ENCODE peak calls at places on chromosome 5, in eight cellular contexts. M, L, K, H, E, N, Y and W are unnamed samples.

GRCh38 chr5:107806705-107807104 is 136.0 kb upstream of the EFNA5 start:
- DNase-seq in M (no peak), L (peak; percentile 48), K (no peak), H (no peak), E (no peak), N (no peak), Y (no peak), W (no peak)

GRCh38 chr5:87231037-87231808 is 36.5 kb upstream of the RASA1 start:
- DNase-seq in M (no peak), L (no peak), K (no peak), H (no peak), E (no peak), N (no peak), Y (no peak), W (no peak)

GRCh38 chr5:120529386-120529785 is 65.3 kb downstream of the PRR16 start:
- DNase-seq in M (no peak), L (no peak), K (no peak), H (no peak), E (no peak), N (no peak), Y (no peak), W (no peak)

GRCh38 chr5:9329125-9329524 is 216.8 kb downstream of the SEMA5A start:
- DNase-seq in M (no peak), L (no peak), K (no peak), H (no peak), E (no peak), N (no peak), Y (no peak), W (no peak)

GRCh38 chr5:74251106-74252032 is 389.2 kb downstream of the ENC1 start:
- DNase-seq in M (peak; percentile 80), L (peak; percentile 57), K (peak; percentile 27), H (peak; percentile 24), E (no peak), N (peak; percentile 90), Y (no peak), W (no peak)

GRCh38 chr5:74632947-74633356 is 7.6 kb downstream of the ENC1 start:
- DNase-seq in M (no peak), L (peak; percentile 81), K (no peak), H (peak; percentile 68), E (no peak), N (no peak), Y (no peak), W (no peak)

GRCh38 chr5:100647461-100648230 is 112.5 kb downstream of the FAM174A start:
- DNase-seq in M (peak; percentile 74), L (peak; percentile 24), K (peak; percentile 86), H (no peak), E (no peak), N (no peak), Y (peak; percentile 47), W (no peak)

GRCh38 chr5:110251366-110251765 is 475.1 kb downstream of the TMEM232 start:
- DNase-seq in M (no peak), L (no peak), K (no peak), H (no peak), E (no peak), N (no peak), Y (no peak), W (no peak)

GRCh38 chr5:173391031-173391430 is 62.8 kb upstream of the STC2 start:
- DNase-seq in M (no peak), L (no peak), K (no peak), H (no peak), E (no peak), N (no peak), Y (no peak), W (no peak)

GRCh38 chr5:149938791-149939358 is 5.7 kb downstream of the PDE6A start:
- DNase-seq in M (no peak), L (peak; percentile 94), K (no peak), H (no peak), E (no peak), N (no peak), Y (no peak), W (no peak)

GRCh38 chr5:32419791-32420190 is 24.7 kb downstream of the ZFR start:
- DNase-seq in M (no peak), L (no peak), K (no peak), H (no peak), E (no peak), N (no peak), Y (no peak), W (no peak)

GRCh38 chr5:174311121-174311520 is 265.6 kb downstream of the NSG2 start:
- DNase-seq in M (no peak), L (no peak), K (no peak), H (no peak), E (peak; percentile 74), N (no peak), Y (no peak), W (no peak)

GRCh38 chr5:172417983-172418630 is 36.2 kb downstream of the SH3PXD2B start:
- DNase-seq in M (peak; percentile 99), L (peak; percentile 38), K (peak; percentile 82), H (peak; percentile 20), E (peak; percentile 97), N (peak; percentile 98), Y (peak; percentile 92), W (peak; percentile 98)

GRCh38 chr5:524442-525163 is at the start of gene SLC9A3:
- DNase-seq in M (no peak), L (no peak), K (no peak), H (no peak), E (no peak), N (no peak), Y (no peak), W (no peak)

GRCh38 chr5:80069251-80069650 is 34.1 kb downstream of the THBS4 start:
- DNase-seq in M (no peak), L (no peak), K (no peak), H (no peak), E (no peak), N (no peak), Y (no peak), W (no peak)

DNA sequence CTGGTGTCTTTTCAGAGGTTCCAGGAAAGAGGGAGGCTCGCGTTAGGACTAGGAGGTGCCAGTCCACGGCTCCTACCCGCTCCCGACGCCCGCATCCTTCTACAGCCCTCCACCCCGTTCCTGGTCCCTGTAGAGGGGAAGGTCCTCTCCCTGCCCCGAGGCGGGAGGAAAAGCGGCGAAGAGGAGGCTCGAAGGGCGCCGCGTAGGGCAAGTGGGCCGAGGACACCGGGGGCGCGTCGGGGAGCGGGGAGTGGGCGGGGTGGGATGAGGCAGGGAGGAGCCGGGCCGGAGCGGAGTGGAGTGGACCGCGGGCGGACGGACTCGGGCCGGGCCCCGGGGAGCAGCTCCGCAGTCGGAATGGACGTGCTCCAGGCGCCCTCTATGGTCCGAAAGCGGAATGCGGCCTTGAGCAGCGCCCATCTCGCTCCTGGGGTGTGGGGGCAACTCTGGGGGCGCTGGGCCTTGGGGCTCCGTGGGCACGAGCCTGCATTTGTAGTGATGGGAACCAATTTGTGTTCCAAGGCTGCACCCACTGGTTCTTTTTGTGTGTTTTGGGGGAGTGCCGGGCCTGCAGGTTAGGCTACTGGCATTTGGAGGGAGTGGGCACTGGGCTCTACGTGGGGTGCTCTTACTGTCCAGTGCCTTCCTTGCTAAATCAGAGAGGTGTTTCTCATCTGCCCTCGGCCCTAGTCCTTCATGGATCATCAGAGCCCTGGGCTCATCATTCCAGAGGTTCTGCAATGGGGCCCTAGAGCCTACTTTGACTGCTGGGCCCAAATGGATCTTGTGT is 7.3 kb downstream of the IRX1 start:
- DNase-seq in M (no peak), L (no peak), K (no peak), H (peak; percentile 1), E (no peak), N (no peak), Y (no peak), W (no peak)
- H3K4me3 ChIP-seq in M (peak overlapping the region; percentile 17), L (no peak overlapping the region), K (no peak overlapping the region), H (no peak overlapping the region), E (peak overlapping the region; percentile 20), N (no peak overlapping the region), Y (peak overlapping the region; percentile 9), W (no peak overlapping the region)

GRCh38 chr5:54243483-54244080 is 66.8 kb downstream of the ARL15 start:
- DNase-seq in M (no peak), L (peak; percentile 52), K (peak; percentile 28), H (peak; percentile 31), E (no peak), N (no peak), Y (no peak), W (no peak)
- TF ChIP-seq CTCF in M (peak; percentile 31), L (peak; percentile 84), K (peak; percentile 79), H (peak; percentile 65), E (peak; percentile 58), N (peak; percentile 65), Y (peak; percentile 29), W (no peak)

DNA sequence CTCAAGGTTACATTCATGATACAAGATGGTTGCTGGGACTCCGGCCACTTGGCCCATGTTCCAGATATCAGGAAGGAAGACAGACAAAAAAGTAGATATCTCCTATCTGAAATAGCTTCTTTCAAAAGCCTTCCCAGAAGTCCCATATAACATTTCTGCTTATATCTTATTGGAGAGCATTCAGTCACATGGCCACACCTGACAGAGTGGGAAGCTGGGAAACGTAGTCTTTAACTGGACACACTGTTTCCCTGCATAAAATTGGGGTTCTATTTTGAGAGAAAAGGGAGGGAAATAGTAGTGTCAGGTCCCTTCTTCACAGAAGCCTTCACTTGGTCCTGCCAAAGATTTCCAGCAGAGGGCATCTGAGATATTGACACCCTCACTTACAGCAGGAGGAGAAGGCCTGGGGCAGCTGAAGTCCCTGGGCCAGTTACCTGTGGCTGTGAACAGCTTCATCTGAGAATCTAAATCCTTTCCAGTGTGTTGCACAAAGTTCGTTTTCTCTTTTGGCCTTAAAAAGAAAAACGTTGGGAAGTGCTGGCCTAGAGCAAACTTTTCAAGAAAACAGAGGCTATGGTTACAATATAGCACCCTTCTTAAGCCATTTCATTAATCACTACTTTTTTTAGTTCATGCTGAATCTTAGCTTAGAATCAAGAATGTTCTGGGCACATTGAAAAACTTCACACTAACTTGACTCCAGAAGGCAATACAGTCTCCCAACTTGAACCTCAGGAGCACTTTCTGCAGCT is 33.5 kb downstream of the SPEF2 start:
- DNase-seq in M (no peak), L (peak; percentile 46), K (peak; percentile 24), H (peak; percentile 32), E (no peak), N (no peak), Y (no peak), W (no peak)
- TF ChIP-seq EP300 in M (no peak), L (no peak), K (no peak), H (no peak), E (no peak), N (no peak), Y (no peak), W (no peak)

GRCh38 chr5:125834438-125835147 is 588.6 kb upstream of the GRAMD2B start:
- DNase-seq in M (no peak), L (no peak), K (no peak), H (no peak), E (no peak), N (no peak), Y (no peak), W (no peak)

DNA sequence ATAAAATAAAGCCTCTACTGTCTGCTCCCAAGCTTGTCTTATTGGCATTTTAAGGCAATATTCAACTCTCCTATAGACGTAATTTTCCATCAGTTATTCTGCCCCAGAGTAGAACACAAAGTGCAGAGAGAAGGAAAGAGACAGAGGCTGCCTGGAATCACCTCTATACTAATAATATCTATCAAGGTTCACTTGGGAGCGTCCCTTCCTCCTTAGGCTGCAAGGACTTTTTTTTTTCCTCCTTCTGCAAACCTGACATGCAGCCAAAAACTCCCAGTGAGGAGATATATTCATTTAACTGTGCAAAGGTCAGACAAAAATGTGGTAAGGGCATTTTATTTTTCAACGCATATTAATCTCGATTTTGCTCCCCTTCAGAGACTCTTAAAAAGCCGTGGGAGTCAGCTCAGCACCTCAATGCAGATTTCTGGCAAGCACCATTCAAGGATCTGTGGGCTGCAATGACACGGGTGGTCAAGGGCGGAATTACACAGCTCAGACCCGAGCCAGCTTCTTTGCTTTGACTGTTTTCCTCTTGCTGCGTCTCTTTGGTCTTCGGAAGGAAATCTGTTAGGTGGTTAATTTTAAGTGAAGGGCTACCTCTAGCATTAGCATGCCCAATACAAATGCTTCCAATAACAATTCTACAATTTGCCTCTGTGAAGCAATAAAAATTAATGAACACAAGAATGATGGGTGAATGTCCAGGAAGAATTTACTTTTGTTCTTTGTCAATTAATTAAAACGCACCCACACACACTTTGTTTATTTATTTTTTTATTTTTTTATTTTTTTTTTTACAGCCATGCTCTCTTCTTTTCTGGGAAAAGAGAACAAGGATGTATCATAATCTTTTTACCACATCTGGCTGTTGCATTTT is 587.7 kb upstream of the GRAMD2B start:
- DNase-seq in M (peak; percentile 64), L (peak; percentile 31), K (peak; percentile 39), H (peak; percentile 1), E (no peak), N (no peak), Y (no peak), W (peak; percentile 37)
- H3K4me3 ChIP-seq in M (no peak overlapping the region), L (no peak overlapping the region), K (no peak overlapping the region), H (no peak overlapping the region), E (no peak overlapping the region), N (no peak overlapping the region), Y (peak overlapping the region; percentile 0), W (no peak overlapping the region)